ENCODE peak calls at places on chromosomes 13 and 19, in ten cellular contexts. F is A549, Z is stomach, P is esophagus muscularis mucosa, W is upper lobe of left lung, M is sigmoid colon, N is H1, Q is transverse colon, G is tibial nerve, C is suprapubic skin. U is an unnamed sample.

GRCh38 chr13:35866801-35867200 is 264.4 kb downstream of the DCLK1 start:
- DNase-seq in F (no peak), Z (no peak), P (no peak), W (no peak), M (no peak), N (no peak), Q (no peak), G (no peak), C (no peak), U (no peak)

GRCh38 chr13:59038824-59039223 is 1124.9 kb downstream of the DIAPH3 start:
- DNase-seq in F (no peak), Z (no peak), P (no peak), W (no peak), M (no peak), N (no peak), Q (no peak), G (no peak), C (no peak), U (no peak)

GRCh38 chr19:3607398-3608078 is 863 bp upstream of the TBXA2R start:
- DNase-seq in F (no peak), Z (no peak), P (no peak), W (no peak), M (no peak), N (no peak), Q (no peak), G (no peak), C (no peak), U (peak; percentile 65)

GRCh38 chr19:48994035-48994386 is 324 bp downstream of the RUVBL2 start:
- DNase-seq in F (no peak), Z (no peak), P (no peak), W (no peak), M (no peak), N (no peak), Q (no peak), G (no peak), C (no peak), U (no peak)

GRCh38 chr19:54607782-54608150 is 14.3 kb downstream of the LILRA1 start:
- DNase-seq in F (no peak), Z (no peak), P (no peak), W (no peak), M (no peak), N (no peak), Q (no peak), G (no peak), C (no peak), U (no peak)

GRCh38 chr19:13692096-13692495 is 72.2 kb upstream of the MRI1 start:
- DNase-seq in F (no peak), Z (no peak), P (no peak), W (no peak), M (no peak), N (no peak), Q (no peak), G (no peak), C (no peak), U (no peak)

GRCh38 chr13:110302986-110303385 is 4.0 kb downstream of the COL4A1 start:
- DNase-seq in F (no peak), Z (no peak), P (no peak), W (no peak), M (peak; percentile 29), N (no peak), Q (no peak), G (no peak), C (peak; percentile 31), U (no peak)

GRCh38 chr19:16944626-16945363 is 56.0 kb downstream of the F2RL3 start:
- DNase-seq in F (no peak), Z (peak; percentile 20), P (no peak), W (no peak), M (no peak), N (no peak), Q (no peak), G (no peak), C (peak; percentile 44), U (no peak)

GRCh38 chr13:110542311-110542796 is 19.2 kb downstream of the RAB20 start:
- DNase-seq in F (no peak), Z (no peak), P (no peak), W (no peak), M (no peak), N (no peak), Q (no peak), G (no peak), C (no peak), U (no peak)

GRCh38 chr19:32364040-32364439 is 18.6 kb downstream of the ZNF507 start:
- DNase-seq in F (no peak), Z (no peak), P (no peak), W (no peak), M (no peak), N (no peak), Q (no peak), G (no peak), C (no peak), U (no peak)

GRCh38 chr13:52195052-52195837 is 35.8 kb upstream of the NEK3 start:
- DNase-seq in F (no peak), Z (peak; percentile 79), P (peak; percentile 94), W (peak; percentile 91), M (peak; percentile 94), N (peak; percentile 60), Q (peak; percentile 79), G (peak; percentile 50), C (peak; percentile 88), U (peak; percentile 72)

GRCh38 chr13:41216160-41216559 is 21.8 kb upstream of the KBTBD7 start:
- DNase-seq in F (no peak), Z (no peak), P (no peak), W (no peak), M (no peak), N (no peak), Q (no peak), G (no peak), C (no peak), U (no peak)

GRCh38 chr19:2542341-2543069 is 66.6 kb downstream of the GADD45B start:
- DNase-seq in F (no peak), Z (no peak), P (no peak), W (no peak), M (no peak), N (no peak), Q (peak; percentile 34), G (no peak), C (no peak), U (no peak)

GRCh38 chr19:55440411-55441105 is 2.5 kb downstream of the SHISA7 start:
- DNase-seq in F (no peak), Z (no peak), P (no peak), W (peak; percentile 74), M (no peak), N (no peak), Q (no peak), G (no peak), C (no peak), U (no peak)

GRCh38 chr19:19134687-19135158 is 3.6 kb downstream of the TMEM161A start:
- DNase-seq in F (no peak), Z (peak; percentile 55), P (no peak), W (peak; percentile 91), M (no peak), N (peak; percentile 44), Q (no peak), G (no peak), C (no peak), U (no peak)

GRCh38 chr19:10552596-10553053 is 8.9 kb downstream of the ATG4D start:
- DNase-seq in F (peak; percentile 48), Z (no peak), P (no peak), W (no peak), M (no peak), N (peak; percentile 44), Q (no peak), G (no peak), C (no peak), U (no peak)
- TF ChIP-seq POLR2A in F (no peak), Z (no peak), P (no peak), W (no peak), M (no peak), N (peak; percentile 16), Q (no peak), G (no peak), C (no peak), U (no peak)

GRCh38 chr13:65112123-65113075 is 2117.7 kb downstream of the PCDH9 start:
- DNase-seq in F (no peak), Z (no peak), P (no peak), W (no peak), M (no peak), N (no peak), Q (no peak), G (no peak), C (no peak), U (no peak)
- TF ChIP-seq EP300 in F (no peak), Z (no peak), P (no peak), W (no peak), M (no peak), N (no peak), Q (no peak), G (no peak), C (no peak), U (no peak)

DNA sequence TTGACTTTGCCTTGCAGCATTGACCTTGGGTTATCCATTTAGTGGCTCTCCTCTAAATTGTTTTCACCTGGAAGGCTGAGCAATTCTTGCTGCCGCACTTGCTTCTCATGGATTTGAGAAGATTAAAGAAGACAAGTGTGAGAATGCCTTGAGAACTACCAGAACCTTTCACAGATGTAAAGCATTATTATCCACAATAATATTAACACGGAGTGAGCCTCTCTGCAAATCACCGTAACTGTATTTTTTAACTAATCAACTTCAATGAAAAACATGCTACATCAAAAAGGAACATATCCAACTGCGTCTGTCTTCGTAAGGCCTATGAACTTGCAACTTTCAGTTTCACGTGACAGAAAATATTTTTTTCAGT is 94.0 kb upstream of the RAP2A start:
- DNase-seq in F (no peak), Z (no peak), P (no peak), W (no peak), M (no peak), N (no peak), Q (no peak), G (no peak), C (no peak), U (no peak)
- TF ChIP-seq POLR2A in F (no peak), Z (no peak), P (no peak), W (no peak), M (no peak), N (no peak), Q (no peak), G (no peak), C (no peak), U (no peak)

GRCh38 chr19:437027-437426 is 23.8 kb downstream of the SHC2 start:
- DNase-seq in F (no peak), Z (no peak), P (no peak), W (peak; percentile 42), M (no peak), N (no peak), Q (no peak), G (no peak), C (no peak), U (no peak)

GRCh38 chr19:435056-435706 is 25.7 kb downstream of the SHC2 start:
- DNase-seq in F (no peak), Z (no peak), P (no peak), W (peak; percentile 68), M (no peak), N (no peak), Q (no peak), G (no peak), C (no peak), U (no peak)

GRCh38 chr19:438416-438958 is 22.3 kb downstream of the SHC2 start:
- DNase-seq in F (no peak), Z (no peak), P (no peak), W (peak; percentile 69), M (no peak), N (no peak), Q (no peak), G (no peak), C (no peak), U (no peak)

GRCh38 chr19:435707-436412 is 25.0 kb downstream of the SHC2 start:
- DNase-seq in F (no peak), Z (no peak), P (no peak), W (no peak), M (no peak), N (no peak), Q (no peak), G (no peak), C (no peak), U (no peak)

GRCh38 chr19:436413-436950 is 24.4 kb downstream of the SHC2 start:
- DNase-seq in F (no peak), Z (no peak), P (no peak), W (peak; percentile 76), M (no peak), N (no peak), Q (no peak), G (no peak), C (no peak), U (no peak)
- TF ChIP-seq EP300 in F (no peak), Z (no peak), P (no peak), W (no peak), M (no peak), N (no peak), Q (no peak), G (no peak), C (no peak), U (no peak)

U was measured in ovary.